ENCODE peak calls at places on chromosomes 1 and 21, in seven cellular contexts. X is breast epithelium, S is neural progenitor cell, L is HCT116, U is SK-N-SH, P is tibial nerve, K is left lung. Y is an unnamed sample. For H3K9me3, the result is how much of the 10 kb centered on the place peaks cover.

GRCh38 chr1:161962094-161962887 is 61.4 kb downstream of the OLFML2B start:
- DNase-seq in U (no peak), S (no peak), X (no peak), P (no peak), K (no peak), L (peak), Y (peak)

GRCh38 chr1:91278754-91279153 is 125.9 kb downstream of the HFM1 start:
- DNase-seq in X (no peak), L (peak), P (no peak), S (peak), U (peak), K (no peak), Y (peak)

GRCh38 chr21:28521932-28522826 is 470.5 kb downstream of the LTN1 start:
- DNase-seq in S (peak), U (peak), X (no peak), K (no peak), L (no peak), P (no peak), Y (peak)

GRCh38 chr21:25836396-25836795 is 101.6 kb downstream of the GABPA start:
- DNase-seq in U (no peak), P (no peak), K (no peak), X (no peak), L (no peak), S (no peak), Y (no peak)

GRCh38 chr1:206693592-206693991 is 8.9 kb downstream of the MAPKAPK2 start:
- DNase-seq in P (no peak), X (peak), L (no peak), U (no peak), S (no peak), K (no peak), Y (no peak)

GRCh38 chr21:22096314-22096713 is 1098.1 kb downstream of the NCAM2 start:
- DNase-seq in L (no peak), X (no peak), K (no peak), S (no peak), P (no peak), U (no peak), Y (no peak)

GRCh38 chr1:224759570-224760562 is 143.7 kb downstream of the CNIH3 start:
- DNase-seq in U (no peak), L (no peak), X (no peak), S (peak), P (no peak), K (no peak), Y (no peak)

GRCh38 chr1:239819075-239819474 is 272.6 kb upstream of the FMN2 start:
- DNase-seq in X (no peak), U (no peak), K (no peak), P (no peak), S (peak), L (no peak), Y (no peak)

GRCh38 chr1:154263465-154264332 is 8.7 kb upstream of the HAX1 start:
- DNase-seq in L (no peak), U (no peak), K (no peak), P (no peak), S (no peak), X (no peak), Y (no peak)

GRCh38 chr1:27144920-27145661 is 9.8 kb downstream of the SLC9A1 start:
- DNase-seq in S (no peak), P (no peak), X (no peak), U (no peak), K (no peak), L (no peak), Y (no peak)

GRCh38 chr1:193754732-193755427 is 568.5 kb upstream of the B3GALT2 start:
- DNase-seq in X (no peak), L (peak), U (no peak), K (no peak), S (no peak), P (no peak), Y (peak)

GRCh38 chr1:115069186-115069585 is 20.1 kb downstream of the TSPAN2 start:
- DNase-seq in X (peak), U (no peak), L (no peak), S (no peak), P (no peak), K (no peak), Y (no peak)

GRCh38 chr1:21537932-21538630 is 28.9 kb downstream of the ALPL start:
- DNase-seq in U (no peak), X (no peak), L (no peak), S (no peak), P (peak), K (no peak), Y (no peak)

GRCh38 chr1:60978421-60979357 is 103.7 kb upstream of the NFIA start:
- DNase-seq in L (no peak), X (no peak), U (peak), S (no peak), P (no peak), K (no peak), Y (peak)

GRCh38 chr1:50427086-50427817 is 4.0 kb upstream of the DMRTA2 start:
- DNase-seq in L (no peak), K (no peak), P (no peak), S (peak), X (no peak), U (peak), Y (no peak)

GRCh38 chr1:57467825-57468224 is 44.0 kb upstream of the DAB1 start:
- DNase-seq in X (no peak), S (no peak), L (no peak), P (no peak), U (no peak), K (no peak), Y (no peak)

GRCh38 chr1:7292033-7292681 is 478.9 kb upstream of the VAMP3 start:
- DNase-seq in S (no peak), U (no peak), K (no peak), L (no peak), X (no peak), P (no peak), Y (no peak)

GRCh38 chr1:239446611-239447010 is 60.2 kb downstream of the CHRM3 start:
- DNase-seq in U (no peak), L (no peak), K (no peak), S (no peak), P (no peak), X (no peak), Y (no peak)

GRCh38 chr1:202007703-202008489 is 2.5 kb upstream of the ELF3 start:
- DNase-seq in L (peak), U (no peak), K (peak), S (no peak), X (peak), P (no peak), Y (no peak)

GRCh38 chr1:81505831-81506230 is 294.9 kb upstream of the ADGRL2 start:
- DNase-seq in X (no peak), K (no peak), P (no peak), U (no peak), L (no peak), S (no peak), Y (no peak)

GRCh38 chr1:156709031-156709430 is 3.6 kb upstream of the CRABP2 start:
- DNase-seq in X (no peak), K (no peak), L (no peak), U (no peak), P (no peak), S (peak), Y (no peak)

GRCh38 chr1:35069746-35070145 is 9.4 kb upstream of the ZMYM1 start:
- DNase-seq in L (no peak), P (no peak), X (no peak), U (no peak), K (no peak), S (no peak), Y (no peak)

GRCh38 chr1:119007343-119007671 is 19.2 kb upstream of the TBX15 start:
- DNase-seq in U (no peak), S (peak), X (no peak), P (no peak), K (no peak), L (no peak), Y (no peak)

GRCh38 chr1:45928486-45929205 is 125.2 kb downstream of the MAST2 start:
- DNase-seq in K (no peak), P (no peak), U (no peak), L (no peak), X (no peak), S (no peak), Y (no peak)

GRCh38 chr1:248739580-248740205 is 15.9 kb downstream of the LYPD8 start:
- DNase-seq in S (no peak), P (no peak), L (no peak), K (no peak), X (no peak), U (no peak), Y (no peak)

GRCh38 chr1:91948501-91949355 is 473 bp upstream of the BRDT start:
- DNase-seq in L (no peak), U (no peak), S (no peak), X (no peak), P (no peak), K (no peak), Y (no peak)

GRCh38 chr1:79657916-79658662 is 651.6 kb upstream of the ADGRL4 start:
- DNase-seq in S (peak), K (no peak), P (no peak), X (no peak), U (no peak), L (no peak), Y (peak)

GRCh38 chr1:206805357-206805756 is 33.1 kb upstream of the IL10 start:
- DNase-seq in U (no peak), P (no peak), X (no peak), K (no peak), S (no peak), L (no peak), Y (no peak)

GRCh38 chr1:234545512-234546386 is 64.2 kb downstream of the IRF2BP2 start:
- DNase-seq in P (no peak), K (no peak), U (no peak), X (no peak), L (no peak), S (peak), Y (no peak)

GRCh38 chr1:109485001-109485400 is 1.3 kb downstream of the ATXN7L2 start:
- DNase-seq in P (no peak), S (no peak), L (no peak), X (no peak), U (no peak), K (no peak), Y (peak)

GRCh38 chr21:10627316-10627863 is 106.0 kb downstream of the TPTE start:
- DNase-seq in K (no peak), X (no peak), U (no peak), L (no peak), P (no peak), S (no peak), Y (no peak)

GRCh38 chr21:25080161-25080560 is 527.1 kb downstream of the MRPL39 start:
- DNase-seq in K (no peak), U (no peak), S (no peak), P (no peak), L (no peak), X (no peak), Y (no peak)

GRCh38 chr1:27872802-27873665 is 690 bp downstream of the THEMIS2 start:
- DNase-seq in L (no peak), K (no peak), P (no peak), S (peak), U (peak), X (no peak), Y (peak)

GRCh38 chr1:52193985-52194384 is 52.1 kb downstream of the ZFYVE9 start:
- DNase-seq in S (no peak), P (no peak), L (no peak), X (no peak), U (no peak), K (no peak), Y (no peak)

GRCh38 chr21:43923391-43923790 is 58.4 kb downstream of the AGPAT3 start:
- DNase-seq in U (peak), S (no peak), X (no peak), K (no peak), P (no peak), L (no peak), Y (no peak)

GRCh38 chr1:36989260-36989659 is 45.1 kb downstream of the GRIK3 start:
- DNase-seq in K (peak), U (no peak), L (no peak), S (no peak), X (no peak), P (no peak), Y (no peak)

GRCh38 chr1:216390956-216391355 is 32.3 kb downstream of the USH2A start:
- DNase-seq in X (no peak), S (no peak), L (no peak), U (no peak), P (no peak), K (no peak), Y (no peak)

GRCh38 chr1:3717715-3718601 is 34.3 kb upstream of the CCDC27 start:
- DNase-seq in L (no peak), X (no peak), S (peak), P (no peak), U (no peak), K (no peak), Y (peak)

GRCh38 chr1:86154581-86155060 is 2.0 kb downstream of the COL24A1 start:
- DNase-seq in L (no peak), K (no peak), P (no peak), S (peak), X (no peak), U (peak), Y (peak)

GRCh38 chr1:68205794-68206358 is 26.4 kb downstream of the WLS start:
- DNase-seq in S (no peak), X (no peak), P (no peak), K (no peak), U (no peak), L (no peak), Y (no peak)
- H3K27ac ChIP-seq in S (no peak), X (peak), P (no peak), K (no peak), U (no peak), L (no peak), Y (no peak)

GRCh38 chr1:152427458-152427857 is 13.4 kb upstream of the CRNN start:
- DNase-seq in X (no peak), S (no peak), K (no peak), P (no peak), L (no peak), U (no peak), Y (no peak)
- H3K9me3 ChIP-seq in X (under half), S (under half), K (under half), P (under half), L (under half), U (under half), Y (under half)

DNA sequence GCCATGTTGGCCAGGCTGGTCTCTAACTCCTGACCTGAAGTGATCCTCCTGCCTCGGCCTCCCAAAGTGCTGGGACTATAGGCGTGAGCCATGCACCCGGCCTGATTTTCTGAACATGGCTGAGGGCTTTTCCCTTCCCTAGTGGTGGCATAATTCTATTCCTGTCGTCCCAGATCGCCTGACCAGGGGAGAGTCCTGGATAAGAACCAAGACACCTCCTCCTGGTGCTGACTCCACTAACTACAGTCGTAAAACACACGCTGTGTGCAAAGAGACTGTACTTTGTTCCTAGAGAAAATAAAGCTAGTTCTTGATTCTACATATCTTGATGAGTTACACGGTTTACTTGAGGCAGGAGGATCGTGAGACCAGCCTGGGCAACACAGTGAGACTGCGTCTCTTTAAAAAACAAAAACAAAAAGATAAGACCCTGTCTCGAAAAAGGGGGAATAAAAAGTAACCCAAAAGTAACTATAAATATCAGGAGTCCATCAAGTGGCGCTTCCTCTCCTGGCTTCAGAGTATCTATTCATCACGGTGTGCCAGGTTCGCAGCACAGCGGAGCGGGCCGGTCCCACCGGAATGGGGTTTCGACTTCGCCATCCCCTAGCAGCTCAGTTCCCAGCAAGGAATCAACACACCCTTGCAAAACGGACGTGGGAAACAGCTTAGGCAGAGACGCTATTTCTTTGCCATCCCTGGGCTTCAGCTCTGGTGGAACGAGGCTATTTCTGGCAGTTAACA is 973 bp downstream of the SDF4 start:
- DNase-seq in P (no peak), K (no peak), U (peak), S (no peak), L (peak), X (no peak), Y (peak)
- TF ChIP-seq CTCF in P (no peak), K (no peak), U (peak), S (peak), L (no peak), X (no peak), Y (peak)

DNA sequence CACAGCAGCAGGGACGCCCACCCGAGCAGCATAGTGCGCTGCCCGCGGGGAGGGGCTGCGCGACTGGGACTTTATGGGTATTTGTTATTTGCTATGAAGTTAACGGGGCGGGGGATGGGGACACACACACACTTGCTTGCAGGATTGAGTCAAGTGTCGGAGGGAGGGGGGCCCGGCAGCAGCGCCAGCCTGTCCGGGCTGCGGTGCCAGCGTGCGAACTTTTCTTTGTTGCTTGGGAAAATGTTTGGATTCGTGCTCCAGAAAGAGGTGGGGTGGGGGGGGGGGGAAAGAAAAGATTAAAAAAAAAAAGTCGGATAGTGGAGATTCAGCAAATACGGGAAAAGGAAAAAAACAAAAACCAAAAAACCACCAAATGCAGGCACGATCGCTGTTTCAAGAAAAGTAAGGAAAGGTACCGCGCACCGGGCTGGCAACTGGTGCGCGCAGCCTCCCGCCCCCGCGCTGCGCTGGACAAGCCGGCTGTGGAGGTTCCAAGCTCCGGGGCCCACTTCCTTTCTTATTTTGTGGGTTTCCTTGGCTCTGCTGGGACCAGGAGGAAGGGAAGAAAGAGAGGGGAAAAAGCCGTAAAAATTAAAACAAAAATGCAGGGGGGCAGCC is 419 bp downstream of the ADAMTS5 start:
- DNase-seq in X (peak), K (no peak), P (no peak), S (no peak), L (no peak), U (no peak), Y (no peak)
- H3K27ac ChIP-seq in X (peak), K (no peak), P (peak), S (no peak), L (no peak), U (peak), Y (no peak)

DNA sequence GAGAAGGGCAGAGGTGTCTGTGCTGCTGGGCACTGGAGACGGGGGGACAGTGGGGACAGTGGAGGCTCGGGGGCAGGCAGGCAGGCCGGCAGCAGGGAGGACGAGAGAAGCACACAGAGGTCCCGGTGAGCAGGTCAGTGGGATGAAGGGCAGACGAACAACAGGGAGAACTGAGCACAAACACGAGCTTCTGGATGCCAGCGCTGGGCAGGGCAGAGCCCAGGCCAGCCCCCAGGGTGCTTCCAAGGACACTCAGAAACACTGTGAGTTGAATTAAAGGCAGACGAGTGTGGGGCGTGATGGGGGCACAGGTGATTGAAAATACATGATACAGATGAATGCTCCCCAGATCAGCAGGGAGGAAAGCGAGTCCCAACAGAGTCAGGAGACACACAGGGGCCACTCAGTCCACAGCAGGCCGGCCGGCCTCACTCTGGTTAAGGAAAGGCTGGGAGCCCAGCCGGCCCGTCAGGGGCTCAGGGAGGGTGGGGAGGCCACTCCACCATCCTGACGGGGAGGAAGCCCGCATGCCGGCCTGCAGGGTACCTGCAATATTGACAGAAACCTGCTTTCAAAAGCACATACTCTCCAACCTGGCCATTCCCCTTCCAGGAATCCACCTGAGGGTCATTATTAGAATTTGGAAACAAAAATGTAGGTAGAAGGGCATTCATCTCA is 14.1 kb downstream of the SLC19A1 start:
- DNase-seq in X (no peak), P (no peak), S (no peak), U (no peak), L (no peak), K (peak), Y (no peak)
- H3K9me3 ChIP-seq in X (under half), P (under half), S (under half), U (under half), L (under half), K (under half), Y (under half)

DNA sequence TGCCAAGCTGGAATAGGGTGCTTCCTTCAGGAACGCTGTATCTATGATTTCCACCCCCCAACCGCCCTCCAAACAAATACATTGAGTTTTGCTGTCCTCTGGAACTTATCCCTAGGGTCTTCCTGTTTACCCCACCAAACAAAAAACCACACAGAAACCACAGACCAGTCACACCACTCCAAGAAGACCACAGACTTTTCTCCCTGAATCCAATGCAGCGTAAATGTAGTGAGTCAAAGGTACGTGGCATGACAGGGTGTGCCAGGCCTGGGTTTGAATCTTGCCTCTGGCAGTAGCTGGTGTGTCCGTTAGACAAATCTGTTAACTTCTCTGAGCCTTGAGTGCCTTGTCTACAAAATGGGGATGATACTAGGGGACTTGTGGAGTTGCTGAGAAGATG is 27.8 kb downstream of the ASAP3 start:
- DNase-seq in X (no peak), P (no peak), K (no peak), S (no peak), U (no peak), L (no peak), Y (no peak)
- TF ChIP-seq CTCF in X (no peak), P (no peak), K (no peak), S (no peak), U (no peak), L (no peak), Y (no peak)

GRCh38 chr1:212565571-212566305 is 42.8 kb upstream of the ATF3 start:
- DNase-seq in L (no peak), X (no peak), S (no peak), U (no peak), K (no peak), P (no peak), Y (no peak)
- H3K27ac ChIP-seq in L (no peak), X (peak), S (no peak), U (no peak), K (no peak), P (no peak), Y (no peak)

Y was measured in A673.